ENCODE peak calls at places on chromosomes 12 and 14, in five cellular contexts. W is HCT116, F is transverse colon, Q is Panc1, Z is spleen. Y is an unnamed sample.

GRCh38 chr12:30847259-30847658 is 79.3 kb upstream of the TSPAN11 start:
- DNase-seq in Q (peak; percentile 64), Z (no peak), W (peak; percentile 62), F (no peak), Y (no peak)

GRCh38 chr14:74619672-74620131 is 7.7 kb upstream of the LTBP2 start:
- DNase-seq in Z (no peak), W (no peak), F (peak; percentile 59), Q (no peak), Y (peak; percentile 94)

GRCh38 chr14:77154421-77154820 is 12.8 kb upstream of the ZDHHC22 start:
- DNase-seq in Z (peak; percentile 29), F (no peak), W (no peak), Q (no peak), Y (no peak)

GRCh38 chr12:65622056-65622455 is 202.2 kb upstream of the HMGA2 start:
- DNase-seq in W (no peak), F (no peak), Q (no peak), Z (no peak), Y (no peak)

GRCh38 chr14:89792489-89793366 is 161.8 kb downstream of the EFCAB11 start:
- DNase-seq in W (no peak), Q (no peak), Z (no peak), F (no peak), Y (peak; percentile 69)

GRCh38 chr14:96683575-96684289 is 113.5 kb upstream of the VRK1 start:
- DNase-seq in W (no peak), Q (no peak), Z (no peak), F (no peak), Y (no peak)

GRCh38 chr12:118175823-118176447 is 40.0 kb downstream of the PEBP1 start:
- DNase-seq in Z (no peak), F (no peak), Q (no peak), W (no peak), Y (no peak)

GRCh38 chr14:36271939-36272907 is 48.2 kb downstream of the MBIP start:
- DNase-seq in Z (no peak), W (no peak), F (peak; percentile 15), Q (no peak), Y (no peak)

GRCh38 chr14:55361190-55361589 is 50.4 kb downstream of the ATG14 start:
- DNase-seq in F (no peak), Z (no peak), Q (no peak), W (no peak), Y (no peak)

GRCh38 chr12:88309546-88309945 is 167.4 kb downstream of the TMTC3 start:
- DNase-seq in F (no peak), W (no peak), Z (no peak), Q (no peak), Y (no peak)

GRCh38 chr14:100662850-100663527 is 63.7 kb upstream of the DLK1 start:
- DNase-seq in F (peak; percentile 75), Q (no peak), Z (peak; percentile 87), W (peak; percentile 87), Y (peak; percentile 77)

GRCh38 chr14:55277972-55278740 is 6.9 kb downstream of the FBXO34 start:
- DNase-seq in Q (no peak), W (no peak), Z (no peak), F (no peak), Y (no peak)

GRCh38 chr12:45660330-45660729 is 69.2 kb upstream of the ARID2 start:
- DNase-seq in F (no peak), Q (peak; percentile 36), W (peak; percentile 29), Z (no peak), Y (no peak)

GRCh38 chr14:50772361-50772760 is 58.6 kb downstream of the NIN start:
- DNase-seq in Q (no peak), W (no peak), F (no peak), Z (no peak), Y (no peak)

GRCh38 chr12:59075968-59076367 is 155.7 kb upstream of the LRIG3 start:
- DNase-seq in Z (no peak), W (no peak), Q (no peak), F (no peak), Y (no peak)

GRCh38 chr14:37122919-37123639 is 49.3 kb downstream of the SLC25A21 start:
- DNase-seq in F (no peak), W (no peak), Q (no peak), Z (no peak), Y (no peak)

GRCh38 chr12:40146800-40147797 is 41.2 kb upstream of the SLC2A13 start:
- DNase-seq in Z (no peak), W (no peak), Q (no peak), F (no peak), Y (peak; percentile 61)

GRCh38 chr12:128069359-128069997 is 197.5 kb upstream of the TMEM132C start:
- DNase-seq in Q (peak; percentile 32), W (peak; percentile 26), Z (no peak), F (peak; percentile 63), Y (no peak)

GRCh38 chr14:88879016-88879415 is 54.6 kb downstream of the TTC8 start:
- DNase-seq in W (no peak), Z (no peak), F (no peak), Q (no peak), Y (no peak)

GRCh38 chr12:9792185-9792900 is 31.6 kb upstream of the CD69 start:
- DNase-seq in Q (no peak), F (no peak), Z (no peak), W (no peak), Y (no peak)

GRCh38 chr12:84814664-84815245 is 97.8 kb downstream of the SLC6A15 start:
- DNase-seq in F (no peak), W (no peak), Z (no peak), Q (no peak), Y (no peak)

GRCh38 chr12:81627336-81628189 is 131.6 kb downstream of the PPFIA2 start:
- DNase-seq in Q (peak; percentile 24), Z (no peak), F (no peak), W (peak; percentile 52), Y (no peak)

GRCh38 chr14:101961011-101961721 is 3.2 kb upstream of the DYNC1H1 start:
- DNase-seq in Q (peak; percentile 68), W (peak; percentile 63), F (peak; percentile 83), Z (peak; percentile 91), Y (peak; percentile 85)

GRCh38 chr12:27779416-27779815 is 617 bp upstream of the KLHL42 start:
- DNase-seq in Q (no peak), Z (peak; percentile 77), F (peak; percentile 14), W (no peak), Y (peak; percentile 70)

GRCh38 chr12:105433804-105434203 is 103.3 kb downstream of the C12orf75 start:
- DNase-seq in F (no peak), Z (no peak), W (no peak), Q (no peak), Y (no peak)

GRCh38 chr14:31124197-31124596 is 83.4 kb downstream of the HECTD1 start:
- DNase-seq in F (no peak), W (no peak), Q (no peak), Z (no peak), Y (no peak)

GRCh38 chr12:66776974-66777373 is 98.1 kb upstream of the GRIP1 start:
- DNase-seq in Z (peak; percentile 74), Q (no peak), W (no peak), F (no peak), Y (no peak)

GRCh38 chr12:131536337-131536736 is 174.6 kb upstream of the SFSWAP start:
- DNase-seq in Z (no peak), Q (no peak), W (no peak), F (no peak), Y (no peak)

GRCh38 chr14:105397350-105397931 is 897 bp upstream of the TEX22 start:
- DNase-seq in W (no peak), Q (no peak), Z (peak; percentile 83), F (no peak), Y (no peak)

GRCh38 chr12:62006076-62006732 is 254.0 kb upstream of the USP15 start:
- DNase-seq in F (no peak), Q (peak; percentile 17), Z (no peak), W (peak; percentile 45), Y (no peak)

GRCh38 chr12:30707628-30708342 is 12.1 kb upstream of the IPO8 start:
- DNase-seq in F (peak; percentile 24), Q (no peak), W (no peak), Z (no peak), Y (no peak)

DNA sequence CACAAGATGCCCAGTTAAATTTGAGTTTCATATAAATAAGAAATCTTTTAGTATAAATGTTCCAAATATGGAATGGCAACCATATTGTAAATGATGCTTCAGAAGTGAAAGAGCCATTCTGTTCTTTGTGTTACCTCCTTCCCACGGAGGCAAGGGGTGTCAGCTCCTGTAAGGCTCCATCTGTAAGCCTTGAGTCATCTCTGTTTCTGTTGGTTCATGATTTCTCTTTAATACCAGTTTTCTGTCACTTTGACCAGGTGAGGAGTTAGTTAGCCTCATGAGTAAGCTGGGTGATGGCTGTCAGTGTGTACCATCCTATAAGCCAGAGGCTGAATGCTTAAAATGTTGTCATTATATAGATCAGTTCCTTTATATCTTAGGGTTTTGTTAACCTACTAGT is 61.9 kb downstream of the TMEM30B start:
- DNase-seq in W (no peak), Q (no peak), F (no peak), Z (no peak), Y (no peak)
- H3K27me3 ChIP-seq in W (no peaks in the 10 kb centered on the region), Q (peaks cover 3% of the 10 kb centered on the region), F (peaks cover 28% of the 10 kb centered on the region), Z (no peaks in the 10 kb centered on the region), Y (no peaks in the 10 kb centered on the region)

GRCh38 chr12:109899783-109900751 is at the start of gene TCHP:
- DNase-seq in F (peak; percentile 88), W (peak; percentile 74), Q (peak; percentile 47), Z (peak; percentile 96), Y (peak; percentile 92)
- TF ChIP-seq POLR2AphosphoS5 in F (peak; percentile 82), W (peak; percentile 81), Q (peak; percentile 75), Z (peak; percentile 97), Y (peak; percentile 86)

GRCh38 chr12:122868471-122869177 is 27.3 kb downstream of the VPS37B start:
- DNase-seq in F (no peak), Q (no peak), W (no peak), Z (peak; percentile 56), Y (peak; percentile 46)

GRCh38 chr12:122869207-122869973 is 26.5 kb downstream of the VPS37B start:
- DNase-seq in W (no peak), Q (no peak), Z (no peak), F (no peak), Y (peak; percentile 27)

GRCh38 chr12:122866950-122867607 is 28.8 kb downstream of the VPS37B start:
- DNase-seq in Q (no peak), W (no peak), F (no peak), Z (peak; percentile 78), Y (peak; percentile 56)

GRCh38 chr12:122866379-122866778 is 29.5 kb downstream of the VPS37B start:
- DNase-seq in Z (peak; percentile 72), F (no peak), W (no peak), Q (no peak), Y (peak; percentile 61)

DNA sequence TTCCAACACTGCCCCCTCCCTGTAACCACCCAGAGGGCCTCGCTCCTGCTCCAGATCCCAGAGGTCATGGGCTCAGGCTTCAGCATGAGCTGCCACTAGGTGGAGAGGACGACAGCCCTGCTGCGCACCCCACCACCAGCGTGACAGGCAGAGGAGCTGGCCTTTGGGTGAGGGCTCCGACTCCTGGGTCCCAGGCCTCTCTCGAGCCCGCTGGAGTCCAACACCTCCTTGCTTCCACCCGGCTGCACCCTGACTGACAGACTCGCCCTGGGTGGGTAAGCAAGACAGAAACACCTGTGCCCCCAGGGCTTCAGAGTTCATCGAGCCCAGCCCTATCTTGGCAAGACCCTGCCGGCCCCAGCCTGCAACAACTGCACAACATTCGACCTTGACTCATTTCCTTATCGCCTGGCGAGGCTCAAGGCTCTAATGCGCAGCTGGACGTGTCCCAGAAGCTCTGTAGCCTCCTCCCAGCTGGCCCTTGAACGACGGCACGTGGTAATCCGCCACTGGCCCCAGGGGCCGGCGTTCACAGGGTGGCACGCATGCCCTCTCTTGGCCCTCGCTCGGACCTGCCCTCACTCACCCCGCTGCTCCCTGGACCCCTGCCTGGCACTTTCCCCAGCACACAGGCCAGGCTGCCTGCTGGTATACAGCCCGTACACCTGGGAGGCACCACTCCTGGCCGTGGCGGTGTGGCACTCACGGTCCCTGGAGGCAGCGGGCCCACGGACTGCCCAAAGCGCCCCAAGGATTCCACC is 28.0 kb downstream of the VPS37B start:
- DNase-seq in Z (peak; percentile 83), Q (no peak), W (no peak), F (peak; percentile 69), Y (peak; percentile 65)
- H3K27ac ChIP-seq in Z (peak overlapping the region; percentile 76), Q (peak overlapping the region; percentile 81), W (peak overlapping the region; percentile 11), F (peak overlapping the region; percentile 74), Y (no peak overlapping the region)

GRCh38 chr12:52685406-52685890 is 5.2 kb upstream of the KRT1 start:
- DNase-seq in Z (no peak), Q (no peak), F (no peak), W (no peak), Y (no peak)
- H3K27me3 ChIP-seq in Z (no peaks in the 10 kb centered on the region), Q (peaks cover 28% of the 10 kb centered on the region), F (peaks cover 16% of the 10 kb centered on the region), W (no peaks in the 10 kb centered on the region), Y (peaks cover 35% of the 10 kb centered on the region)